ENCODE peak calls at places on chromosomes 1 and 21, in four cellular contexts. R is GM06990, O is GM20000, Z is nephron progenitor cell. C is an unnamed sample.

GRCh38 chr1:52669696-52670095 is 28.5 kb downstream of the COA7 start:
- DNase-seq in O (no peak), Z (no peak), R (no peak), C (no peak)

GRCh38 chr1:201048521-201048920 is 25.0 kb upstream of the KIF21B start:
- DNase-seq in Z (no peak), R (no peak), O (no peak), C (no peak)

GRCh38 chr21:27173052-27173451 is 206.2 kb upstream of the ADAMTS5 start:
- DNase-seq in R (no peak), O (no peak), Z (no peak), C (no peak)

GRCh38 chr1:226149806-226150205 is 36.7 kb downstream of the ACBD3 start:
- DNase-seq in Z (no peak), O (no peak), R (no peak), C (peak; percentile 49)

GRCh38 chr1:168623003-168623828 is 46.8 kb downstream of the XCL1 start:
- DNase-seq in R (no peak), Z (no peak), O (no peak), C (no peak)

GRCh38 chr1:54409156-54410142 is 3.3 kb upstream of the SSBP3 start:
- DNase-seq in O (peak; percentile 64), Z (no peak), R (peak; percentile 37), C (no peak)

GRCh38 chr1:221274373-221274772 is 395.1 kb downstream of the HLX start:
- DNase-seq in R (no peak), O (no peak), Z (peak; percentile 36), C (no peak)

GRCh38 chr1:226920446-226920894 is 19.6 kb upstream of the COQ8A start:
- DNase-seq in Z (no peak), R (no peak), O (no peak), C (no peak)

GRCh38 chr21:35095859-35096291 is 46.8 kb upstream of the RUNX1 start:
- DNase-seq in Z (no peak), R (no peak), O (no peak), C (no peak)

GRCh38 chr21:33480481-33481103 is 818 bp upstream of the TMEM50B start:
- DNase-seq in Z (no peak), R (no peak), O (no peak), C (no peak)

GRCh38 chr1:46804027-46804889 is 5.4 kb downstream of the CYP4B1 start:
- DNase-seq in R (no peak), Z (no peak), O (no peak), C (no peak)

GRCh38 chr21:29246614-29247013 is 52.1 kb upstream of the BACH1 start:
- DNase-seq in R (no peak), O (no peak), Z (no peak), C (no peak)